ENCODE peak calls at places on chromosomes 12 and 14, in six cellular contexts. H is T-cell; R is stimulated activated CD8-positive, alpha-beta memory T cell treated with anti-CD3 and anti-CD28 coated beads, Interleukin-15, amount 100 ng/mL, for 1 hour; C is iPS DF 6.9; K is EL; T is globus pallidus. P is an unnamed sample.

GRCh38 chr12:132410849-132411248 is 79.1 kb upstream of the FBRSL1 start:
- DNase-seq in H (no peak), R (no peak), C (no peak), K (no peak), T (no peak), P (no peak)

GRCh38 chr12:30994274-30994673 is 67.7 kb downstream of the TSPAN11 start:
- DNase-seq in H (no peak), R (no peak), C (no peak), K (no peak), T (no peak), P (no peak)

GRCh38 chr12:58566599-58566998 is 353.7 kb downstream of the LRIG3 start:
- DNase-seq in H (no peak), R (no peak), C (no peak), K (peak; percentile 70), T (no peak), P (peak; percentile 93)

GRCh38 chr14:104794099-104794498 is 1.4 kb downstream of the AKT1 start:
- DNase-seq in H (no peak), R (no peak), C (no peak), K (peak; percentile 82), T (no peak), P (peak; percentile 66)

GRCh38 chr12:1810201-1810930 is 10.0 kb upstream of the LRTM2 start:
- DNase-seq in H (no peak), R (no peak), C (no peak), K (peak; percentile 29), T (no peak), P (peak; percentile 23)

GRCh38 chr12:80157640-80158039 is 58.3 kb downstream of the OTOGL start:
- DNase-seq in H (no peak), R (no peak), C (no peak), K (peak; percentile 37), T (no peak), P (no peak)

GRCh38 chr14:90866822-90867221 is 50.6 kb upstream of the TTC7B start:
- DNase-seq in H (no peak), R (no peak), C (no peak), K (no peak), T (no peak), P (no peak)

GRCh38 chr12:121652767-121653497 is 16.5 kb downstream of the MORN3 start:
- DNase-seq in H (no peak), R (no peak), C (no peak), K (no peak), T (no peak), P (no peak)

GRCh38 chr14:67285876-67286452 is 44.7 kb downstream of the PALS1 start:
- DNase-seq in H (no peak), R (no peak), C (no peak), K (peak; percentile 43), T (peak; percentile 69), P (peak; percentile 61)

GRCh38 chr12:105204916-105205315 is 31.1 kb downstream of the APPL2 start:
- DNase-seq in H (no peak), R (no peak), C (no peak), K (peak; percentile 74), T (no peak), P (peak; percentile 93)

GRCh38 chr12:10571141-10571540 is 42.3 kb downstream of the MAGOHB start:
- DNase-seq in H (no peak), R (no peak), C (no peak), K (no peak), T (no peak), P (no peak)

GRCh38 chr14:103507751-103508150 is 14.9 kb downstream of the CKB start:
- DNase-seq in H (no peak), R (no peak), C (no peak), K (no peak), T (no peak), P (no peak)

GRCh38 chr12:89544730-89545184 is 18.9 kb upstream of the POC1B start:
- DNase-seq in H (no peak), R (no peak), C (no peak), K (no peak), T (no peak), P (peak; percentile 36)

GRCh38 chr14:74804219-74804825 is 41.2 kb downstream of the YLPM1 start:
- DNase-seq in H (no peak), R (no peak), C (no peak), K (peak; percentile 62), T (peak; percentile 34), P (peak; percentile 74)

GRCh38 chr14:56962431-56962830 is 152.2 kb upstream of the OTX2 start:
- DNase-seq in H (no peak), R (no peak), C (no peak), K (no peak), T (no peak), P (no peak)

GRCh38 chr12:16012086-16012485 is 101.0 kb downstream of the DERA start:
- DNase-seq in H (no peak), R (no peak), C (no peak), K (no peak), T (peak; percentile 4), P (peak; percentile 35)

GRCh38 chr12:53054112-53054878 is 4.4 kb downstream of the TNS2 start:
- DNase-seq in H (peak; percentile 90), R (peak; percentile 91), C (no peak), K (peak; percentile 87), T (peak; percentile 97), P (peak; percentile 85)

GRCh38 chr14:47678157-47678556 is 2.8 kb upstream of the MDGA2 start:
- DNase-seq in H (no peak), R (no peak), C (no peak), K (no peak), T (no peak), P (no peak)

GRCh38 chr12:13195244-13195643 is 1.3 kb upstream of the EMP1 start:
- DNase-seq in H (no peak), R (no peak), C (no peak), K (no peak), T (no peak), P (peak; percentile 85)

GRCh38 chr12:105256011-105256410 is 20.0 kb upstream of the APPL2 start:
- DNase-seq in H (no peak), R (no peak), C (no peak), K (peak; percentile 42), T (no peak), P (no peak)

GRCh38 chr12:39490500-39491276 is 47.8 kb upstream of the KIF21A start:
- DNase-seq in H (no peak), R (no peak), C (no peak), K (peak; percentile 72), T (no peak), P (peak; percentile 96)

GRCh38 chr12:54173066-54173726 is 15.6 kb downstream of the SMUG1 start:
- DNase-seq in H (no peak), R (no peak), C (no peak), K (peak; percentile 52), T (no peak), P (peak; percentile 27)

GRCh38 chr12:49846033-49846432 is 3.1 kb upstream of the BCDIN3D start:
- DNase-seq in H (no peak), R (no peak), C (no peak), K (no peak), T (no peak), P (no peak)

GRCh38 chr12:24025153-24025798 is 75.8 kb upstream of the SOX5 start:
- DNase-seq in H (no peak), R (no peak), C (no peak), K (no peak), T (no peak), P (peak; percentile 21)

GRCh38 chr12:51976376-51977160 is 25.1 kb downstream of the ACVR1B start:
- DNase-seq in H (no peak), R (no peak), C (no peak), K (peak; percentile 79), T (no peak), P (peak; percentile 89)

GRCh38 chr12:124523071-124523470 is 44.3 kb downstream of the NCOR2 start:
- DNase-seq in H (no peak), R (no peak), C (no peak), K (no peak), T (peak; percentile 61), P (no peak)